ENCODE peak calls at places on chromosomes 11 and 22, in six cellular contexts. E is small intestine; O is stimulated activated CD8-positive, alpha-beta memory T cell treated with anti-CD3 and anti-CD28 coated beads, Interleukin-4, amount 100 ng/mL, for 48 hours; U is activated CD8-positive, alpha-beta memory T cell treated with anti-CD3 and anti-CD28 coated beads for 1 hour; D is breast epithelium; T is dermis microvascular lymphatic vessel endothelial cell. R is an unnamed sample.

GRCh38 chr22:42939941-42940653 is 74.9 kb downstream of the PACSIN2 start:
- DNase-seq in E (peak), O (no peak), U (no peak), D (peak), T (no peak), R (no peak)

GRCh38 chr22:23157560-23158515 is 12.6 kb downstream of the RAB36 start:
- DNase-seq in E (no peak), O (no peak), U (no peak), D (no peak), T (no peak), R (no peak)

GRCh38 chr11:73114835-73115220 is 27.3 kb downstream of the FCHSD2 start:
- DNase-seq in E (no peak), O (no peak), U (no peak), D (no peak), T (no peak), R (no peak)

GRCh38 chr11:102791271-102792036 is 6.5 kb downstream of the MMP1 start:
- DNase-seq in E (peak), O (no peak), U (no peak), D (no peak), T (no peak), R (no peak)

GRCh38 chr11:61750631-61751273 is 1.7 kb upstream of the MYRF start:
- DNase-seq in E (no peak), O (no peak), U (no peak), D (no peak), T (no peak), R (no peak)

GRCh38 chr11:34870548-34871209 is 45.5 kb downstream of the APIP start:
- DNase-seq in E (no peak), O (no peak), U (no peak), D (no peak), T (no peak), R (no peak)

GRCh38 chr11:67418476-67419281 is 3.2 kb downstream of the CARNS1 start:
- DNase-seq in E (no peak), O (peak), U (no peak), D (peak), T (no peak), R (no peak)

GRCh38 chr11:26649884-26650283 is 72.0 kb downstream of the SLC5A12 start:
- DNase-seq in E (peak), O (peak), U (no peak), D (peak), T (peak), R (peak)

GRCh38 chr11:28860898-28861297 is 752.7 kb downstream of the METTL15 start:
- DNase-seq in E (no peak), O (no peak), U (no peak), D (no peak), T (peak), R (no peak)

GRCh38 chr11:46293616-46294015 is 16.2 kb downstream of the CREB3L1 start:
- DNase-seq in E (no peak), O (no peak), U (no peak), D (no peak), T (no peak), R (no peak)

GRCh38 chr11:71917646-71918045 is 10.7 kb downstream of the XNDC1N start:
- DNase-seq in E (no peak), O (no peak), U (no peak), D (no peak), T (no peak), R (no peak)

GRCh38 chr11:47154738-47155570 is 21.7 kb downstream of the ARFGAP2 start:
- DNase-seq in E (peak), O (peak), U (no peak), D (no peak), T (no peak), R (no peak)

GRCh38 chr11:130671801-130672700 is 223.6 kb downstream of the ADAMTS15 start:
- DNase-seq in E (peak), O (no peak), U (no peak), D (peak), T (no peak), R (no peak)

GRCh38 chr11:65479184-65480145 is 19.4 kb upstream of the MALAT1 start:
- DNase-seq in E (no peak), O (no peak), U (no peak), D (no peak), T (no peak), R (no peak)

GRCh38 chr11:61384271-61385242 is 7.8 kb upstream of the TMEM216 start:
- DNase-seq in E (peak), O (no peak), U (no peak), D (no peak), T (no peak), R (peak)

GRCh38 chr11:115711021-115711420 is 206.8 kb upstream of the CADM1 start:
- DNase-seq in E (peak), O (no peak), U (no peak), D (no peak), T (no peak), R (no peak)

GRCh38 chr11:111378773-111379499 is at the start of gene POU2AF1:
- DNase-seq in E (no peak), O (peak), U (peak), D (peak), T (no peak), R (no peak)

GRCh38 chr22:37007666-37008065 is 11.6 kb downstream of the TST start:
- DNase-seq in E (no peak), O (no peak), U (no peak), D (no peak), T (no peak), R (no peak)

GRCh38 chr11:125777309-125777708 is 1.3 kb downstream of the PATE2 start:
- DNase-seq in E (no peak), O (no peak), U (no peak), D (no peak), T (peak), R (no peak)

GRCh38 chr11:128021304-128022006 is 565.9 kb downstream of the ETS1 start:
- DNase-seq in E (no peak), O (no peak), U (no peak), D (no peak), T (no peak), R (no peak)

GRCh38 chr11:8258771-8259170 is 4.9 kb downstream of the LMO1 start:
- DNase-seq in E (no peak), O (no peak), U (no peak), D (no peak), T (no peak), R (no peak)

GRCh38 chr11:75562836-75563484 is 907 bp downstream of the SERPINH1 start:
- DNase-seq in E (no peak), O (no peak), U (no peak), D (peak), T (no peak), R (no peak)

GRCh38 chr22:24683671-24684070 is 80.7 kb downstream of the GGT1 start:
- DNase-seq in E (peak), O (no peak), U (no peak), D (no peak), T (no peak), R (no peak)

GRCh38 chr11:131750152-131750551 is 379.7 kb downstream of the NTM start:
- DNase-seq in E (no peak), O (no peak), U (no peak), D (no peak), T (no peak), R (no peak)

GRCh38 chr11:105361651-105362050 is 222.1 kb upstream of the CARD18 start:
- DNase-seq in E (no peak), O (no peak), U (no peak), D (no peak), T (no peak), R (no peak)

GRCh38 chr11:4465411-4465810 is 16.3 kb downstream of the OR52K2 start:
- DNase-seq in E (no peak), O (no peak), U (no peak), D (no peak), T (no peak), R (no peak)

GRCh38 chr22:17717708-17718107 is 56.6 kb downstream of the BID start:
- DNase-seq in E (no peak), O (no peak), U (no peak), D (no peak), T (no peak), R (no peak)

R was measured in HEK293T.